ENCODE peak calls at places on chromosomes 4 and X, in four cellular contexts. I is GM13977, U is fibroblast of mammary gland, B is glutamatergic neuron. G is an unnamed sample.

GRCh38 chr4:85411386-85411785 is 63.6 kb upstream of the ARHGAP24 start:
- DNase-seq in I (no peak), U (no peak), B (no peak), G (no peak)

GRCh38 chr4:86358176-86358701 is 1.6 kb downstream of the MAPK10 start:
- DNase-seq in I (no peak), U (no peak), B (peak), G (no peak)

GRCh38 chrX:16870861-16871584 is 861 bp upstream of the RBBP7 start:
- DNase-seq in I (no peak), U (no peak), B (peak), G (no peak)

GRCh38 chr4:26863512-26863911 is 2.9 kb downstream of the STIM2 start:
- DNase-seq in I (no peak), U (no peak), B (no peak), G (no peak)

GRCh38 chr4:8688041-8688907 is 95.7 kb downstream of the CPZ start:
- DNase-seq in I (no peak), U (peak), B (peak), G (no peak)

GRCh38 chr4:37675587-37676290 is 10.4 kb downstream of the RELL1 start:
- DNase-seq in I (peak), U (no peak), B (no peak), G (no peak)

GRCh38 chr4:122728781-122729330 is 3.6 kb upstream of the BBS12 start:
- DNase-seq in I (no peak), U (peak), B (peak), G (no peak)

GRCh38 chr4:89539374-89539773 is 231.8 kb upstream of the GPRIN3 start:
- DNase-seq in I (no peak), U (peak), B (no peak), G (no peak)

GRCh38 chr4:38526412-38526811 is 137.6 kb upstream of the KLF3 start:
- DNase-seq in I (no peak), U (no peak), B (no peak), G (no peak)

GRCh38 chrX:64150775-64151174 is 54.7 kb downstream of the AMER1 start:
- DNase-seq in I (no peak), U (no peak), B (no peak), G (no peak)

GRCh38 chr4:11497212-11497806 is 68.6 kb upstream of the HS3ST1 start:
- DNase-seq in I (no peak), U (no peak), B (no peak), G (no peak)

GRCh38 chrX:40260123-40260751 is 162.5 kb upstream of the BCOR start:
- DNase-seq in I (no peak), U (no peak), B (no peak), G (no peak)

GRCh38 chr4:183175631-183176232 is 76.7 kb downstream of the WWC2 start:
- DNase-seq in I (no peak), U (no peak), B (no peak), G (no peak)

GRCh38 chr4:153514001-153514526 is 47.9 kb downstream of the TMEM131L start:
- DNase-seq in I (no peak), U (peak), B (no peak), G (no peak)

GRCh38 chr4:3405176-3405575 is 36.6 kb upstream of the HGFAC start:
- DNase-seq in I (no peak), U (no peak), B (no peak), G (no peak)

GRCh38 chrX:3963980-3964379 is 250.5 kb upstream of the PRKX start:
- DNase-seq in I (no peak), U (no peak), B (no peak), G (no peak)

GRCh38 chr4:15544196-15544730 is 74.6 kb downstream of the CC2D2A start:
- DNase-seq in I (no peak), U (no peak), B (no peak), G (no peak)

GRCh38 chrX:48834383-48834709 is 1.1 kb downstream of the PCSK1N start:
- DNase-seq in I (peak), U (no peak), B (no peak), G (no peak)

GRCh38 chr4:38145741-38146140 is 185.5 kb downstream of the PTTG2 start:
- DNase-seq in I (no peak), U (peak), B (no peak), G (no peak)

GRCh38 chr4:110621839-110622751 is 782 bp downstream of the PITX2 start:
- DNase-seq in I (peak), U (peak), B (no peak), G (no peak)

GRCh38 chrX:30971761-30972603 is 82.9 kb upstream of the TAB3 start:
- DNase-seq in I (peak), U (peak), B (no peak), G (no peak)

GRCh38 chrX:17435476-17435875 is 60.5 kb downstream of the NHS start:
- DNase-seq in I (no peak), U (no peak), B (no peak), G (no peak)

GRCh38 chr4:40672528-40673522 is 43.2 kb upstream of the RBM47 start:
- DNase-seq in I (peak), U (peak), B (no peak), G (no peak)

GRCh38 chr4:48403779-48404178 is 62.5 kb downstream of the SLAIN2 start:
- DNase-seq in I (no peak), U (peak), B (no peak), G (no peak)

DNA sequence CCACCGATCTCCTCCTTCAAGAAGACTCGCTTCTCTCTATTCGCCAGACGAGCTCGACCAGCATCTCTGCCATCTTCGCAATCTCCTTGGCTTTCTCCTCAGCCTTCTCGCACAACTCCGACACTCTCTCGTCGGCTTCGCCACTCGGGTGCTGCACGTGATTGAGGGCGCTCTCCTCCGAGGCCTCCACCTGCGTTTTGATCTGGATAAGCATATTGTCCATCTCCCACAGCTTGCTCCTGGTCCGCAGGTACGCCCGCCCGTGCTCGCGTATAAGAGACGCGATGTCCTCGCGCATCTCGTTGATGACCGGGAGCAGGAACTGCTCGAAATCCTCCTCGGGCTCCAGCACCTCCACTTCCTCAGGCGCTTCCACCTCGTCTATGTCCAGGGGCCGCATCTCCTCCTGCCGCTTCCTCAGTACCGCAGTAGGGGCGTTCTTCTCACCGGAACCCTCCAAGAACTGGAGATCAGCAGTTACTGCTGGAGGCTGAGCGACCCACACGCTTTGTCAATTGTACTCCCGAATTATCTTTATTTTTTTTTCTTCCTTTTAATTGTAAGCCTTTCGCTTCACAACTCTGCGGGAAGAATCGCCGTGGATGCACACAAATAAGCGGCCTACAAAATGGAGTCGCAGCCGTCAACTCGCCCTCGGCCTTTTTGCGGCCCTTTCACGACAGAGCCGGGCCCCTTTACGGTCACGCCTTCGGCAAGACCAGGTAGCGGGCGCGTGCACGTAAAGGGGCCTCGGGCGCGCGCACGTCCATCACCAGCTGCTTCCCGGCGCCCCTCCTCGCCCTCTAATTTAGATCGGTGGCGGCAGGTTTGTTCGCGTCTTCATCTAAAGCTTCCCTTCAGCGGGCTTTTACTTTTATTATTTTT is at the start of gene MRFAP1L1:
- DNase-seq in I (peak), U (peak), B (peak), G (peak)
- TF ChIP-seq CTCF in I (no peak), U (peak), B (no peak), G (no peak)

GRCh38 chrX:110852180-110852579 is 56.6 kb upstream of the CHRDL1 start:
- DNase-seq in I (peak), U (peak), B (no peak), G (no peak)

GRCh38 chrX:110846071-110846470 is 50.5 kb upstream of the CHRDL1 start:
- DNase-seq in I (no peak), U (peak), B (no peak), G (no peak)

GRCh38 chrX:110851780-110852179 is 56.2 kb upstream of the CHRDL1 start:
- DNase-seq in I (no peak), U (peak), B (no peak), G (no peak)

DNA sequence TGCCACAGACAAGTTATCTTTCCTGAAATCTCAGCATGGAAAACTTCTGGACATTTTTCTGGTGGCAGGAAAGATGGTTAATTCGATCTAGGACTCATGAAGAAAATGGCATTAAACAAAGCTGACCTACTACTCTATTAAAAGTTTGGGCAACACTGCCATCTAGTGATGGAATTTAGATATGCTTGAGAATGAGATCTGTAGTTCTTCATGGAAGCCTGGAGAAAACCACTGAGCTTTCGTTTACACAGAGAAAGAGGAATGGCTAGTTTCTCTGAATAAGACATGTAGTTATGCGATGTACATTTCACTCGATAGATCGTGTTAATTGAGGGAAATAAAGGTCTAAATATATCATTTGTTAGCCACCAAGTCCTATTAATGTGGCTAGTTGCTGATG is 51.7 kb upstream of the CHRDL1 start:
- DNase-seq in I (peak), U (peak), B (no peak), G (no peak)
- TF ChIP-seq CTCF in I (peak), U (peak), B (peak), G (no peak)

GRCh38 chrX:1244164-1245076 is 24.2 kb upstream of the CSF2RA start:
- DNase-seq in I (peak), U (no peak), B (peak), G (no peak)
- TF ChIP-seq CTCF in I (peak), U (no peak), B (no peak), G (no peak)

GRCh38 chr4:156396534-156396933 is 442.9 kb upstream of the CTSO start:
- DNase-seq in I (no peak), U (no peak), B (no peak), G (no peak)
- TF ChIP-seq CTCF in I (no peak), U (no peak), B (no peak), G (no peak)

DNA sequence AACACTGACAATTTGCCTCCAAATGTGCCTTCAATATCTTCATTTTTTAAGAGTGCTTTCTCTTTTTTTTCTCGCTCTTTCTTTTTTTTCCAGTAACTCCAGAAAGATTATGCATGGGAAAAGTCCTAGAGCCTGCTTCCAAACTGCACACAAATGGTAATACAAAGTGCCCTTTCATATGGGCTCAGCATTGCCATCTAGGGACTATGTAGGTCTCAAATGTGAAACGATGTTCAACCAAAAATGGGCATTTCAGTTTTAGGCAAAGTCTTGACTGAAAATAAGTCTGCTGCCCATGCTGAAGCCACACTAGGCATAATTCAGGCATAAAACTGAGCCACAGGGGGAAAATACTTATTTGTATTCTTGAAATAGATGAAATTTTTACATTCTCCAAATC is 65.6 kb downstream of the SYNPO2 start:
- DNase-seq in I (no peak), U (peak), B (no peak), G (no peak)
- TF ChIP-seq CTCF in I (no peak), U (peak), B (no peak), G (no peak)

GRCh38 chr4:146271466-146271865 is 57.1 kb downstream of the REELD1 start:
- DNase-seq in I (no peak), U (no peak), B (no peak), G (no peak)

GRCh38 chr4:146278986-146279385 is 64.6 kb downstream of the REELD1 start:
- DNase-seq in I (no peak), U (peak), B (no peak), G (no peak)

GRCh38 chr4:146274774-146275173 is 60.4 kb downstream of the REELD1 start:
- DNase-seq in I (no peak), U (no peak), B (no peak), G (no peak)

GRCh38 chr4:146273204-146273901 is 59.0 kb downstream of the REELD1 start:
- DNase-seq in I (peak), U (no peak), B (no peak), G (no peak)

DNA sequence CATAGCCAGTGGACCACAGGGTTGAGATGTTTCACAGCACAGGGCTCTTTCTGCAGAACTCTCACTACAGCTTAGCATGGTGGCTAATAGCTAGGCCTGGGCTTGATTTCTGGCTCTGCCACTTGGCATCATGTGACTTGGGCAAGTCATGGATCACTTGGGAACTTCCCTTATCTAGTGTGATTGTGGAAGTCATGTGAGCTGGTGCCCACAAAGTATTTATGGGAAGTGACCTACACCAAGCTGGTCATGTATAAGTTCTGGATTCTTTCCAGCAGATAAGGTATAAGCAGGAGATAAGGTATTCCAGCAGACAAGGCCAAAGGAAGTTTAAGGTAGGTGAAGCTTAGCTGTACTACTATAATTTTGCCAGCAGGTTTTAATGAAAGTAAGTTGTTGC is 61.0 kb downstream of the REELD1 start:
- DNase-seq in I (no peak), U (no peak), B (no peak), G (no peak)
- TF ChIP-seq CTCF in I (no peak), U (no peak), B (no peak), G (no peak)

GRCh38 chr4:140904904-140905303 is 148.7 kb upstream of the TBC1D9 start:
- DNase-seq in I (no peak), U (no peak), B (no peak), G (no peak)
- TF ChIP-seq CTCF in I (no peak), U (no peak), B (no peak), G (no peak)

DNA sequence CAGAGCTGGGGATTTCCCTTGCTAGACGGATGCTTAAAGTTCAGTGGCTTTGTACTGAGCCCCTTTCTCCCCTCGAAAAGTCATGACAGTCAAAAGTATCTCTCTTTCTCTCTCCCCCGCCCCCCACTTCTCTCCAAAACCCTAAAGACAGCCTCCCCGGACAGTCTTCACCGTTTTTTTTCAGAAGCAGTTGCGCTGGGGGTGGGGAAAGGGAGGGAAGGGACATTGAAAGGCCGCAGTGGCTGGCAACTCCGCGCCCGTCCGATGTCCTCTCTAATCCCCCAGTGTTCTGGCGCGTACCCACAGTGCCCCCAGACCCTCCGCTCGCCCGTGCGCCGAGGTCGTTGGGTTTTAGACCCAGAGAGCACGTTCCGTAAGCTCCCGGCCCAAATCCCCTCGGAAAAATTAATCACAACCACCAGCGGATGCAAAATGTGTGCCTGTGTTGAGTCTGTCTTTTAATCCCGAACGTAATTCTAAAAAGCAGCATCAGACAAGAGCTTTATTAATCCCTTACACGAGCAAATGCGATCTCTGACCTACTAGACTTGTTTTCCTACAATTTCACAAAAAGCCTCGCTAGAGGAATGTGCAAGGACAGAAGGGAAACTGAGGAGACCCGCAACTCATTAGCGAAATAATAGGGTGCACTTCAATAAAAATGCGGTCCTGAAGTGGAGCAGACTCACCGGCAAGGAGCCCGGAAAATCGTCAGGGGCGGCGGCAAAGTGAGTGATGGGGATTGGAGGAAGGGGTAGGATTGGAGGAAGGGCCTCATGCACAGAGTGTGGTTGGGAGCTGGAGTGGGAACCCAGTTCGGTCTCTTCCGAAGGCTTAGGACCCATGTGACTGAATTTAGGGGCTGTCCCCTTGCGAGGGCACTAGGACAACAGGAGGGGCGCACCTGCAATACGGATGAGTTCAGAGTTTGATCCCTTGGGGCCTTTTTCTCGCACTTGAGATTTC is 12.2 kb upstream of the PRDM8 start:
- DNase-seq in I (peak), U (peak), B (no peak), G (no peak)
- TF ChIP-seq CTCF in I (no peak), U (no peak), B (no peak), G (no peak)

G was measured in omental fat pad.